ENCODE peak calls at places on chromosomes 7 and 10, in four cellular contexts. G, S, A and L are unnamed samples.
A peak's percentile ranks its signal among the peaks of the same experiment; 100 is the strongest.

GRCh38 chr7:81140206-81140605 is 221.4 kb upstream of the SEMA3C start:
- DNase-seq in G (no peak), S (no peak), A (no peak), L (no peak)

GRCh38 chr10:77279207-77279606 is 358.4 kb downstream of the KCNMA1 start:
- DNase-seq in G (no peak), S (no peak), A (no peak), L (peak; percentile 39)

GRCh38 chr7:5282464-5283316 is at the start of gene SLC29A4:
- DNase-seq in G (no peak), S (peak; percentile 2), A (peak; percentile 30), L (peak; percentile 20)

GRCh38 chr10:21740989-21741388 is 207.0 kb downstream of the MLLT10 start:
- DNase-seq in G (peak; percentile 38), S (peak; percentile 31), A (no peak), L (no peak)

GRCh38 chr10:30587522-30588031 is 42.0 kb downstream of the LYZL2 start:
- DNase-seq in G (no peak), S (no peak), A (no peak), L (peak; percentile 87)

GRCh38 chr7:151157645-151158329 is 9.7 kb downstream of the GBX1 start:
- DNase-seq in G (no peak), S (peak; percentile 21), A (no peak), L (peak; percentile 53)

GRCh38 chr10:123157210-123157609 is 3.0 kb downstream of the BUB3 start:
- DNase-seq in G (no peak), S (peak; percentile 80), A (no peak), L (peak; percentile 71)

GRCh38 chr7:80379034-80379433 is 132.8 kb downstream of the GNAT3 start:
- DNase-seq in G (no peak), S (peak; percentile 78), A (no peak), L (peak; percentile 45)

GRCh38 chr7:155452505-155453295 is 5.2 kb upstream of the EN2 start:
- DNase-seq in G (no peak), S (no peak), A (no peak), L (no peak)

GRCh38 chr7:156906281-156906680 is 13.3 kb upstream of the LMBR1 start:
- DNase-seq in G (no peak), S (no peak), A (no peak), L (no peak)

GRCh38 chr7:16718111-16718656 is 35.4 kb upstream of the TSPAN13 start:
- DNase-seq in G (no peak), S (no peak), A (no peak), L (no peak)

GRCh38 chr7:111173990-111174389 is 83.1 kb downstream of the LRRN3 start:
- DNase-seq in G (no peak), S (no peak), A (no peak), L (no peak)

GRCh38 chr7:25792586-25792985 is 359.4 kb upstream of the NFE2L3 start:
- DNase-seq in G (no peak), S (no peak), A (no peak), L (no peak)

GRCh38 chr7:97317575-97317974 is 200.1 kb downstream of the SDHAF3 start:
- DNase-seq in G (no peak), S (peak; percentile 1), A (no peak), L (no peak)